ENCODE peak calls at places on chromosomes 4 and X, in ten cellular contexts. E is brain microvascular endothelial cell, S is A549, H is foreskin fibroblast, C is PC-3, Q is tibial nerve, N is NB4, M is stomach, X is suprapubic skin, R is HFFc6. Y is an unnamed sample.

GRCh38 chr4:70741872-70742271 is 20.1 kb downstream of the RUFY3 start:
- DNase-seq in E (peak), S (no peak), H (peak), C (no peak), Q (no peak), N (no peak), M (no peak), X (no peak), R (no peak), Y (no peak)

GRCh38 chr4:184471872-184472539 is 2.3 kb downstream of the IRF2 start:
- DNase-seq in E (peak), S (no peak), H (peak), C (peak), Q (no peak), N (peak), M (no peak), X (no peak), R (peak), Y (no peak)

GRCh38 chr4:89492476-89493110 is 185.0 kb upstream of the GPRIN3 start:
- DNase-seq in E (peak), S (no peak), H (peak), C (peak), Q (no peak), N (no peak), M (no peak), X (no peak), R (peak), Y (no peak)

GRCh38 chr4:2332976-2333319 is 71.0 kb upstream of the MXD4 start:
- DNase-seq in E (no peak), S (no peak), H (no peak), C (no peak), Q (no peak), N (no peak), M (no peak), X (no peak), R (no peak), Y (no peak)

GRCh38 chr4:184041156-184041555 is 136.0 kb downstream of the STOX2 start:
- DNase-seq in E (no peak), S (no peak), H (no peak), C (no peak), Q (no peak), N (no peak), M (no peak), X (no peak), R (no peak), Y (no peak)

GRCh38 chrX:319579-320125 is 1.1 kb upstream of the GTPBP6 start:
- DNase-seq in E (no peak), S (no peak), H (peak), C (no peak), Q (no peak), N (no peak), M (no peak), X (peak), R (no peak), Y (no peak)

GRCh38 chrX:40171513-40172168 is 73.9 kb upstream of the BCOR start:
- DNase-seq in E (no peak), S (no peak), H (peak), C (peak), Q (no peak), N (peak), M (no peak), X (peak), R (peak), Y (no peak)

GRCh38 chrX:2614911-2615310 is 76.2 kb upstream of the CD99 start:
- DNase-seq in E (peak), S (no peak), H (peak), C (peak), Q (no peak), N (peak), M (no peak), X (no peak), R (peak), Y (no peak)

GRCh38 chrX:10047133-10047532 is 80.0 kb downstream of the CLDN34 start:
- DNase-seq in E (no peak), S (no peak), H (no peak), C (no peak), Q (no peak), N (no peak), M (no peak), X (no peak), R (no peak), Y (no peak)

GRCh38 chr4:143127621-143128020 is 57.1 kb upstream of the USP38 start:
- DNase-seq in E (no peak), S (no peak), H (no peak), C (no peak), Q (no peak), N (no peak), M (no peak), X (no peak), R (no peak), Y (no peak)

GRCh38 chr4:89152972-89153371 is 41.6 kb downstream of the TIGD2 start:
- DNase-seq in E (peak), S (no peak), H (peak), C (no peak), Q (no peak), N (peak), M (no peak), X (no peak), R (no peak), Y (no peak)

GRCh38 chr4:183182873-183183725 is 84.0 kb downstream of the WWC2 start:
- DNase-seq in E (peak), S (no peak), H (peak), C (peak), Q (no peak), N (peak), M (no peak), X (no peak), R (peak), Y (no peak)

GRCh38 chr4:158496030-158496741 is 25.5 kb upstream of the RXFP1 start:
- DNase-seq in E (peak), S (peak), H (no peak), C (peak), Q (no peak), N (peak), M (peak), X (no peak), R (no peak), Y (no peak)

GRCh38 chr4:119728692-119729593 is 100.3 kb upstream of the PDE5A start:
- DNase-seq in E (no peak), S (no peak), H (peak), C (peak), Q (no peak), N (no peak), M (no peak), X (no peak), R (no peak), Y (no peak)

GRCh38 chr4:1379801-1380331 is 26.4 kb downstream of the NKX1-1 start:
- DNase-seq in E (no peak), S (no peak), H (no peak), C (no peak), Q (no peak), N (no peak), M (no peak), X (peak), R (no peak), Y (no peak)

GRCh38 chr4:107997001-107997788 is 7.5 kb downstream of the HADH start:
- DNase-seq in E (peak), S (no peak), H (peak), C (peak), Q (no peak), N (no peak), M (no peak), X (no peak), R (peak), Y (no peak)

GRCh38 chrX:19739683-19740082 is 147.7 kb downstream of the SH3KBP1 start:
- DNase-seq in E (peak), S (peak), H (peak), C (peak), Q (peak), N (peak), M (peak), X (peak), R (peak), Y (no peak)

GRCh38 chrX:12137982-12138365 is 299 bp upstream of the FRMPD4 start:
- DNase-seq in E (no peak), S (no peak), H (peak), C (peak), Q (no peak), N (no peak), M (no peak), X (no peak), R (no peak), Y (no peak)

GRCh38 chr4:136805582-136805981 is 726.7 kb downstream of the PCDH18 start:
- DNase-seq in E (no peak), S (no peak), H (no peak), C (no peak), Q (no peak), N (no peak), M (no peak), X (no peak), R (no peak), Y (no peak)

GRCh38 chr4:89894654-89895652 is at the start of gene MMRN1:
- DNase-seq in E (no peak), S (no peak), H (no peak), C (no peak), Q (no peak), N (peak), M (no peak), X (no peak), R (no peak), Y (no peak)

GRCh38 chrX:46184749-46185148 is 360.5 kb downstream of the ZNF674 start:
- DNase-seq in E (no peak), S (no peak), H (peak), C (peak), Q (no peak), N (peak), M (no peak), X (no peak), R (no peak), Y (no peak)

GRCh38 chr4:8058031-8058479 is 100.6 kb downstream of the ABLIM2 start:
- DNase-seq in E (no peak), S (no peak), H (no peak), C (no peak), Q (no peak), N (no peak), M (no peak), X (no peak), R (no peak), Y (no peak)

GRCh38 chr4:105963461-105964400 is 68.5 kb downstream of the NPNT start:
- DNase-seq in E (no peak), S (no peak), H (peak), C (peak), Q (no peak), N (no peak), M (no peak), X (no peak), R (no peak), Y (peak)

GRCh38 chr4:3717241-3717640 is 48.9 kb upstream of the ADRA2C start:
- DNase-seq in E (no peak), S (no peak), H (no peak), C (no peak), Q (no peak), N (no peak), M (no peak), X (no peak), R (no peak), Y (no peak)

GRCh38 chr4:22434895-22435294 is 81.0 kb downstream of the ADGRA3 start:
- DNase-seq in E (peak), S (no peak), H (peak), C (peak), Q (no peak), N (peak), M (peak), X (no peak), R (peak), Y (peak)

GRCh38 chrX:33053001-33053400 is 158.3 kb downstream of the DMD start:
- DNase-seq in E (no peak), S (no peak), H (no peak), C (no peak), Q (no peak), N (no peak), M (no peak), X (no peak), R (no peak), Y (no peak)

GRCh38 chr4:146212781-146213180 is 1.6 kb upstream of the REELD1 start:
- DNase-seq in E (no peak), S (no peak), H (no peak), C (peak), Q (no peak), N (no peak), M (no peak), X (no peak), R (no peak), Y (no peak)

GRCh38 chr4:146450524-146450923 is 71.2 kb downstream of the SLC10A7 start:
- DNase-seq in E (no peak), S (no peak), H (peak), C (no peak), Q (no peak), N (no peak), M (no peak), X (no peak), R (peak), Y (no peak)

DNA sequence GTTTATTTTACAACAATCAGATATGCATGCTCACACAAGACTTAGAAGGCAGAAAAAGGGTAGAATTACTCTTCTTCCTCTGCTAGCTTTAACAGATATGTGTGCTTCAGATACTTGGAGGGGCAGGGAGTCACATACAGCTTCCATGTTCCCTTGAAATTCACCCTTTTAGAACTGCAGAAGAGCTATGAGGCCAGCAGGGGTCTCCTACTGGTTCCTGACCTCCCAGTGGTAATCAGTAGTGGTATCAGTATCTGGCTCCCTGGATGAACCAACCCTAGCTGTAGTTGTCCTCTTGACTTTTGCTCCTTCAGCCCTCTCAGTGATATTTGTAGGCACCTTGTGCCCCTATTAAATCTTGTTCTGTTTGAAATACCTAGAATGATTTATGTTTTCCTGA is 81.5 kb downstream of the RCHY1 start:
- DNase-seq in E (peak), S (peak), H (peak), C (peak), Q (no peak), N (peak), M (no peak), X (no peak), R (peak), Y (no peak)
- TF ChIP-seq CTCF in E (peak), S (no peak), H (peak), C (peak), Q (no peak), N (peak), M (no peak), X (no peak), R (peak), Y (peak)

GRCh38 chrX:63275127-63275526 is 76.0 kb downstream of the SPIN4 start:
- DNase-seq in E (peak), S (peak), H (peak), C (peak), Q (no peak), N (peak), M (no peak), X (no peak), R (peak), Y (no peak)
- TF ChIP-seq CTCF in E (peak), S (peak), H (peak), C (peak), Q (peak), N (peak), M (no peak), X (no peak), R (peak), Y (no peak)

DNA sequence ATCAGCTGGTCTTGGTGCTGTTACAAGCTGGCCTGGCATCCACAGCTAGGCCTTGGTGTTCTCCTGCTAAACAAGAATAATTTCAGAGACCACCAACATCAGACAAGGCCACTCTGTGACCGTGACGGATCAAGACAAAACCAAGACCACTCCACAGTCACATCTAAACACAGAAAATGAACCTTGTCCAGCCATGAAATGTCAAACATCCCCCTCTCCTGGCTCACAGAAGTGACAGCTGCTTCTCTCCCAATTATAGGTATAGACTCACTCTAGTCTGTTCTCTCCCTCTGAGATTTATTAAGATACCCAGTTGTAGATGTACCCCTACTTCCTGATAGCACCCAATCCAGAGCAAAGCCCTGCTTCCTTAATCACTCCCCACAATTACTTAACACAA is 40.4 kb downstream of the EFHC2 start:
- DNase-seq in E (no peak), S (no peak), H (no peak), C (peak), Q (no peak), N (no peak), M (no peak), X (no peak), R (no peak), Y (no peak)
- TF ChIP-seq CTCF in E (no peak), S (no peak), H (no peak), C (peak), Q (no peak), N (no peak), M (no peak), X (no peak), R (no peak), Y (no peak)

GRCh38 chr4:86366920-86367319 is 7.1 kb upstream of the MAPK10 start:
- DNase-seq in E (no peak), S (no peak), H (no peak), C (no peak), Q (no peak), N (no peak), M (no peak), X (no peak), R (no peak), Y (no peak)
- TF ChIP-seq CTCF in E (no peak), S (no peak), H (no peak), C (no peak), Q (no peak), N (no peak), M (no peak), X (no peak), R (no peak), Y (no peak)

Y was measured in Peyer's patch.